ENCODE peak calls at places on chromosomes 2 and 18, in eight cellular contexts. F is neural progenitor cell, X is OCI-LY7, W is GM23338, B is HCT116, G is PC-3, U is SK-N-SH, A is MM.1S. S is an unnamed sample.

GRCh38 chr2:176985871-176986270 is 226.7 kb upstream of the HNRNPA3 start:
- DNase-seq in A (no peak), G (peak; percentile 27), W (no peak), X (no peak), B (no peak), U (peak; percentile 26), F (no peak), S (no peak)

GRCh38 chr2:190407662-190408537 is at the start of gene MFSD6:
- DNase-seq in B (no peak), A (peak; percentile 57), G (peak; percentile 61), F (peak; percentile 85), W (peak; percentile 70), U (peak; percentile 88), X (peak; percentile 54), S (peak; percentile 83)

GRCh38 chr18:23609390-23610008 is 23.2 kb upstream of the NPC1 start:
- DNase-seq in A (no peak), X (no peak), W (no peak), F (no peak), G (no peak), B (no peak), U (no peak), S (peak; percentile 40)

GRCh38 chr2:205405194-205405593 is 277.1 kb upstream of the NRP2 start:
- DNase-seq in U (no peak), A (no peak), W (no peak), B (no peak), G (peak; percentile 78), F (no peak), X (no peak), S (no peak)

GRCh38 chr2:201127570-201127969 is 11.6 kb downstream of the CFLAR start:
- DNase-seq in B (no peak), G (no peak), A (peak; percentile 52), U (no peak), X (peak; percentile 42), F (no peak), W (no peak), S (no peak)

GRCh38 chr2:161204846-161205245 is 44.6 kb downstream of the TANK start:
- DNase-seq in A (no peak), W (no peak), G (no peak), U (no peak), B (no peak), X (no peak), F (no peak), S (no peak)

GRCh38 chr2:161416633-161417427 is 733 bp downstream of the TBR1 start:
- DNase-seq in F (peak; percentile 61), W (peak; percentile 53), A (no peak), U (peak; percentile 52), B (no peak), X (no peak), G (no peak), S (no peak)

GRCh38 chr18:48868468-48869466 is 82.0 kb downstream of the SMAD7 start:
- DNase-seq in X (peak; percentile 86), F (no peak), W (no peak), A (peak; percentile 96), G (peak; percentile 10), B (no peak), U (no peak), S (peak; percentile 81)

GRCh38 chr2:176122633-176123482 is at the start of gene HOXD9:
- DNase-seq in F (peak; percentile 67), W (no peak), U (peak; percentile 93), X (no peak), G (no peak), A (no peak), B (no peak), S (no peak)

GRCh38 chr2:124973396-124973795 is 948.3 kb downstream of the CNTNAP5 start:
- DNase-seq in G (no peak), B (no peak), F (no peak), W (no peak), U (no peak), A (no peak), X (no peak), S (peak; percentile 23)

GRCh38 chr2:233081232-233081730 is 21.1 kb downstream of the INPP5D start:
- DNase-seq in X (no peak), W (no peak), B (no peak), A (no peak), U (no peak), F (no peak), G (no peak), S (no peak)

GRCh38 chr18:10745971-10746370 is 220.1 kb downstream of the NAPG start:
- DNase-seq in F (no peak), B (no peak), W (no peak), A (no peak), U (no peak), G (no peak), X (no peak), S (no peak)

GRCh38 chr2:225937625-225938024 is 538.1 kb downstream of the NYAP2 start:
- DNase-seq in X (no peak), W (no peak), A (peak; percentile 18), U (no peak), B (no peak), G (peak; percentile 42), F (peak; percentile 16), S (peak; percentile 15)

GRCh38 chr2:114010001-114010400 is 120.1 kb downstream of the ACTR3 start:
- DNase-seq in U (no peak), W (no peak), B (no peak), A (no peak), X (no peak), G (peak; percentile 13), F (no peak), S (no peak)

GRCh38 chr2:114006460-114006859 is 116.6 kb downstream of the ACTR3 start:
- DNase-seq in U (no peak), A (no peak), G (no peak), W (no peak), B (no peak), X (no peak), F (no peak), S (peak; percentile 11)

GRCh38 chr2:114009125-114009923 is 119.4 kb downstream of the ACTR3 start:
- DNase-seq in B (no peak), U (no peak), G (no peak), X (no peak), A (no peak), F (no peak), W (no peak), S (no peak)

GRCh38 chr2:114011709-114012108 is 121.8 kb downstream of the ACTR3 start:
- DNase-seq in B (no peak), A (no peak), W (no peak), F (no peak), X (no peak), U (no peak), G (no peak), S (no peak)

GRCh38 chr2:114008720-114009119 is 118.8 kb downstream of the ACTR3 start:
- DNase-seq in F (peak; percentile 9), G (no peak), U (no peak), W (no peak), A (no peak), B (no peak), X (no peak), S (no peak)
- TF ChIP-seq CTCF in F (no peak), G (no peak), U (no peak), W (no peak), A (no peak), B (no peak), X (no peak), S (no peak)

DNA sequence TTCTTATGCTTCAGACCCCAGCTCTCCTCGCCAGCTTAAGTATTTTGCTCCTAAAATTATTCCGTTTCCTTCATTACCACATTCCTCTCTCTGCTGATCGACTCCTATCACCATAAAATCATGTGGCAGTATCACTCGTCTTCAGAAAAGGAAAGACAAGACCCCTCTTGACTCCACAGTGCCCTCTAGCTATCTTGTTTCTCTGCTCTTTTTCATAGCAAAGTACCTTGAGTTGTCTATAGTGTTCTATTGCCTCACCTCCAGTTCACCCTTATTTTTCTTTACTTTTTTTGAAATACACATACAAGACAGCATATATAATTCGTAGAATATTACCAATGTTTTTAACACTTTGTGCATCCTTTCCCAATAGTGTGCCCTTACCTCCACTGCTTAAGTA is 273.2 kb upstream of the SIX3 start:
- DNase-seq in B (peak; percentile 2), F (peak; percentile 30), G (peak; percentile 48), U (no peak), X (peak; percentile 9), A (no peak), W (peak; percentile 84), S (no peak)
- TF ChIP-seq EZH2phosphoT487 in B (no peak), F (no peak), G (no peak), U (no peak), X (no peak), A (no peak), W (no peak), S (no peak)

GRCh38 chr2:120452945-120453634 is 107.2 kb downstream of the INHBB start:
- DNase-seq in W (no peak), G (no peak), X (no peak), A (no peak), F (no peak), B (no peak), U (no peak), S (no peak)

GRCh38 chr2:120454993-120455789 is 109.3 kb downstream of the INHBB start:
- DNase-seq in W (no peak), A (no peak), U (no peak), F (no peak), G (peak; percentile 18), X (no peak), B (no peak), S (no peak)

GRCh38 chr2:120453635-120453998 is 107.7 kb downstream of the INHBB start:
- DNase-seq in B (no peak), X (no peak), F (no peak), W (no peak), A (no peak), G (peak; percentile 21), U (no peak), S (no peak)

GRCh38 chr2:120460511-120460910 is 114.6 kb downstream of the INHBB start:
- DNase-seq in G (no peak), U (no peak), A (no peak), X (no peak), B (no peak), W (no peak), F (no peak), S (no peak)

DNA sequence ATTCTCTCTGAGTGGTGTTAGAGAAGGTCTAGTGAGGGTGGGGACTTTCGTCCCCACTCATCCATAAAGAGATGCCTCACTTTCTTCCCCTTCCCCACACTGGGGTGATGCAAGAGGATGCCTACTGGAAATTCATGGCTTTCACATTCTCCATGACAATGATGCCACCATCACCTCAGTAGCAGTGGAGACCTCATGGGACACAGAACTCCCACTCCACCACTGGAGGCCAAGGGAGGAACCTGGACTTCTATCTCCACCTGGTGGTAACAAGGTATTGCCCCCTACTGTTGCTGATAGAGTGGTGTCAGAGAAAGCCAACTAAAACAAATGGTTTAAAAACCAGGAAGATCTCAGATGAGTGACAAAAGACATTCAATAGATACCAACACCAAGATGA is 110.9 kb downstream of the INHBB start:
- DNase-seq in F (no peak), A (no peak), W (peak; percentile 68), X (no peak), G (peak; percentile 55), U (no peak), B (no peak), S (no peak)
- TF ChIP-seq CTCF in F (peak; percentile 15), A (no peak), W (peak; percentile 68), X (peak; percentile 46), G (peak; percentile 69), U (no peak), B (peak; percentile 53), S (no peak)

GRCh38 chr18:77108001-77108692 is 24.4 kb downstream of the MBP start:
- DNase-seq in U (no peak), F (peak; percentile 26), X (peak; percentile 29), W (no peak), B (no peak), A (peak; percentile 26), G (no peak), S (peak; percentile 37)
- TF ChIP-seq EZH2phosphoT487 in U (no peak), F (no peak), X (no peak), W (no peak), B (no peak), A (no peak), G (no peak), S (no peak)